ENCODE peak calls at places on chromosome 18, in ten cellular contexts. M, L, P, B, W, F, H, X, U and V are unnamed samples.

GRCh38 chr18:1302861-1303260 is 398.2 kb downstream of the ADCYAP1 start:
- DNase-seq in W (no peak), P (no peak), H (no peak), M (no peak), X (no peak), F (no peak), B (no peak), U (no peak), L (no peak), V (no peak)

GRCh38 chr18:7924616-7925015 is 357.5 kb downstream of the PTPRM start:
- DNase-seq in W (no peak), X (no peak), B (no peak), U (no peak), H (peak), L (no peak), P (no peak), F (no peak), M (no peak), V (no peak)

GRCh38 chr18:63823516-63824219 is 48.5 kb downstream of the SERPINB7 start:
- DNase-seq in B (peak), F (peak), X (no peak), H (peak), W (peak), M (peak), L (no peak), U (peak), P (peak), V (peak)

GRCh38 chr18:74203811-74204210 is 55.5 kb downstream of the TIMM21 start:
- DNase-seq in X (no peak), L (no peak), P (no peak), M (no peak), F (no peak), U (no peak), B (no peak), W (no peak), H (no peak), V (no peak)

GRCh38 chr18:13661779-13662271 is 64.5 kb downstream of the FAM210A start:
- DNase-seq in M (no peak), U (no peak), P (no peak), W (no peak), H (peak), X (no peak), F (no peak), L (no peak), B (no peak), V (no peak)

GRCh38 chr18:53416985-53417384 is 807.5 kb downstream of the MBD2 start:
- DNase-seq in L (no peak), H (no peak), X (no peak), F (peak), U (no peak), P (no peak), M (no peak), W (no peak), B (no peak), V (no peak)

GRCh38 chr18:46278481-46279465 is 174.6 kb downstream of the HAUS1 start:
- DNase-seq in B (no peak), F (no peak), W (no peak), L (no peak), X (no peak), H (peak), U (no peak), M (no peak), P (no peak), V (no peak)

GRCh38 chr18:46712406-46712805 is 44.4 kb downstream of the ST8SIA5 start:
- DNase-seq in F (no peak), X (no peak), U (no peak), P (no peak), H (peak), L (no peak), B (no peak), M (no peak), W (no peak), V (no peak)

GRCh38 chr18:25743661-25744151 is 346.7 kb downstream of the SS18 start:
- DNase-seq in W (no peak), X (no peak), M (no peak), U (no peak), L (no peak), F (peak), B (no peak), P (no peak), H (no peak), V (no peak)

GRCh38 chr18:9362869-9363268 is 28.3 kb downstream of the TWSG1 start:
- DNase-seq in F (no peak), M (no peak), X (no peak), H (no peak), B (no peak), W (no peak), L (no peak), U (no peak), P (no peak), V (no peak)

GRCh38 chr18:39801848-39802247 is 2153.2 kb upstream of the PIK3C3 start:
- DNase-seq in L (no peak), X (no peak), H (no peak), U (no peak), W (no peak), M (no peak), F (no peak), P (no peak), B (no peak), V (no peak)

GRCh38 chr18:14768241-14768640 is 20.3 kb downstream of the ANKRD30B start:
- DNase-seq in M (no peak), X (no peak), L (no peak), H (no peak), B (no peak), P (no peak), F (no peak), U (no peak), W (no peak), V (no peak)

GRCh38 chr18:58213931-58214431 is 170.0 kb downstream of the NEDD4L start:
- DNase-seq in B (no peak), M (no peak), F (no peak), U (no peak), P (no peak), W (no peak), H (no peak), X (no peak), L (no peak), V (no peak)

GRCh38 chr18:27428120-27428519 is 243.0 kb upstream of the CHST9 start:
- DNase-seq in L (no peak), B (no peak), W (no peak), U (no peak), H (no peak), X (no peak), P (no peak), M (no peak), F (peak), V (peak)

GRCh38 chr18:26008619-26009018 is 81.8 kb downstream of the SS18 start:
- DNase-seq in L (no peak), W (no peak), H (no peak), U (no peak), F (no peak), P (no peak), M (no peak), X (no peak), B (no peak), V (no peak)

GRCh38 chr18:21264651-21265050 is 22.6 kb downstream of the GREB1L start:
- DNase-seq in X (no peak), H (peak), U (no peak), P (no peak), M (no peak), F (no peak), W (no peak), B (no peak), L (no peak), V (peak)

GRCh38 chr18:43236921-43237320 is 40.4 kb downstream of the SYT4 start:
- DNase-seq in H (peak), W (no peak), M (no peak), F (peak), L (no peak), P (no peak), U (no peak), X (no peak), B (no peak), V (no peak)

GRCh38 chr18:55096261-55097026 is 137.2 kb upstream of the CCDC68 start:
- DNase-seq in H (peak), P (peak), M (no peak), X (no peak), B (no peak), W (peak), F (peak), U (peak), L (no peak), V (peak)

GRCh38 chr18:74419761-74420160 is 37.3 kb downstream of the DIPK1C start:
- DNase-seq in H (no peak), B (no peak), P (no peak), F (no peak), M (no peak), W (no peak), L (no peak), U (no peak), X (no peak), V (no peak)

GRCh38 chr18:23283933-23284430 is 148.7 kb downstream of the CABLES1 start:
- DNase-seq in P (no peak), X (no peak), B (no peak), U (peak), L (no peak), F (peak), M (no peak), H (peak), W (no peak), V (peak)

GRCh38 chr18:58612239-58613055 is 16.4 kb downstream of the ALPK2 start:
- DNase-seq in P (no peak), F (no peak), W (no peak), H (no peak), U (no peak), X (no peak), M (no peak), L (no peak), B (no peak), V (no peak)

GRCh38 chr18:4405965-4406364 is 49.1 kb downstream of the DLGAP1 start:
- DNase-seq in L (no peak), F (peak), U (peak), P (no peak), W (no peak), B (no peak), M (no peak), H (no peak), X (no peak), V (no peak)

GRCh38 chr18:42340423-42341009 is 385.5 kb downstream of the PIK3C3 start:
- DNase-seq in U (no peak), P (no peak), M (no peak), W (no peak), X (no peak), F (no peak), H (no peak), L (no peak), B (no peak), V (no peak)

GRCh38 chr18:7480853-7481252 is 86.3 kb upstream of the PTPRM start:
- DNase-seq in X (no peak), M (no peak), F (no peak), B (no peak), W (no peak), H (no peak), L (no peak), P (no peak), U (no peak), V (no peak)

GRCh38 chr18:44601447-44601846 is 79.2 kb upstream of the SETBP1 start:
- DNase-seq in U (no peak), F (no peak), H (peak), X (no peak), W (no peak), L (no peak), B (no peak), M (no peak), P (no peak), V (no peak)

GRCh38 chr18:23053756-23054457 is 81.4 kb upstream of the CABLES1 start:
- DNase-seq in W (peak), H (peak), L (no peak), B (no peak), X (no peak), U (no peak), P (no peak), M (peak), F (peak), V (peak)

GRCh38 chr18:38751211-38751610 is 1185.6 kb upstream of the CELF4 start:
- DNase-seq in H (no peak), B (no peak), L (no peak), W (no peak), U (no peak), P (no peak), F (no peak), M (no peak), X (no peak), V (no peak)

GRCh38 chr18:23155537-23155936 is 20.3 kb downstream of the CABLES1 start:
- DNase-seq in L (no peak), M (no peak), H (no peak), B (no peak), W (no peak), X (no peak), P (no peak), F (peak), U (no peak), V (no peak)

GRCh38 chr18:38198956-38199355 is 633.4 kb upstream of the CELF4 start:
- DNase-seq in X (no peak), P (no peak), F (peak), H (no peak), W (no peak), B (no peak), U (no peak), M (no peak), L (no peak), V (no peak)

GRCh38 chr18:11553098-11553940 is 56.1 kb upstream of the SLC35G4 start:
- DNase-seq in F (peak), U (peak), P (peak), M (peak), L (no peak), H (peak), X (no peak), W (peak), B (no peak), V (peak)

GRCh38 chr18:25298853-25299274 is 53.1 kb downstream of the ZNF521 start:
- DNase-seq in B (peak), H (peak), X (no peak), L (no peak), U (no peak), F (no peak), P (no peak), M (no peak), W (no peak), V (peak)

GRCh38 chr18:23451491-23451890 is 1.6 kb upstream of the RIOK3 start:
- DNase-seq in M (no peak), F (no peak), H (no peak), B (no peak), X (no peak), L (no peak), P (no peak), W (no peak), U (peak), V (no peak)

GRCh38 chr18:22005191-22005824 is 164.1 kb upstream of the GATA6 start:
- DNase-seq in B (no peak), X (no peak), H (no peak), L (peak), W (no peak), F (no peak), M (no peak), P (no peak), U (no peak), V (no peak)

GRCh38 chr18:75809392-75809791 is 381.9 kb upstream of the SMIM21 start:
- DNase-seq in P (peak), L (no peak), H (no peak), U (no peak), W (no peak), B (no peak), M (no peak), F (no peak), X (no peak), V (no peak)

DNA sequence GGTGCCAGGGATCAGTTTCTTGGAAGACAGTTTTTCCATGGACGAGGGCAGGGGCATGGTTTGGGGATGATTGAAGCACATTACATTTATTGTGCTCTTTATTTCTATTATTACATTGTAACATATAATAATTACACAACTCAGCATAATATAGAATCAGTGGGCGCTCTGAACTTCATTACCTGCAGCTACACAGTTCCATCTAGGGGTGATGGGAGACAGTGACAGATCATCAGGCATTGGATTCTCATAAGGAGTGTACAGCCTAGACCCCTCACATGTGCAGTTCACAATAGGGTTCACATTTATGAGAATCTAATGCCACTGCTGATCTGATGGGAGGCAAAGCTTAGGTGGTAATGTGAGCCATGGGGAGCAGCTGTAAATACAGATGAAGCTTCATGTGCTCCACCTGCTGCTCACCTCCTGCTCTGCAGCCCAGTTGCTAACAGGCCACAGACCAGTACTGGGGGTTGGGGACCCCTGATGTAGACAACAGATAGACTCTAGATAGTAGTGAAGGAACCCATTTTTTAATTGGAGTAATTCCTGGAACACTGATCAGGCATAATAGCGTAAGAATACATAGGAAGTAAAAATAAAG is 41.5 kb upstream of the MC4R start:
- DNase-seq in H (peak), B (no peak), X (no peak), L (no peak), M (no peak), U (peak), F (peak), P (no peak), W (no peak), V (peak)
- TF ChIP-seq CTCF in H (peak), B (no peak), X (no peak), L (no peak), M (peak), U (peak), F (peak), P (no peak), W (peak), V (peak)

GRCh38 chr18:61893971-61894750 is 1.4 kb upstream of the RNF152 start:
- DNase-seq in H (peak), U (peak), X (peak), P (peak), B (peak), M (peak), L (peak), W (peak), F (peak), V (peak)
- TF ChIP-seq CTCF in H (peak), U (peak), X (no peak), P (no peak), B (peak), M (peak), L (no peak), W (no peak), F (no peak), V (no peak)

GRCh38 chr18:79510731-79511141 is 115.0 kb downstream of the NFATC1 start:
- DNase-seq in L (peak), F (peak), U (no peak), M (no peak), W (no peak), H (no peak), P (no peak), X (peak), B (no peak), V (no peak)

GRCh38 chr18:79510046-79510685 is 114.4 kb downstream of the NFATC1 start:
- DNase-seq in W (no peak), B (no peak), M (no peak), H (no peak), U (no peak), F (peak), X (peak), P (no peak), L (peak), V (no peak)

GRCh38 chr18:79507546-79508480 is 112.1 kb downstream of the NFATC1 start:
- DNase-seq in H (peak), U (no peak), P (peak), B (peak), W (no peak), F (no peak), L (peak), M (no peak), X (peak), V (no peak)

GRCh38 chr18:79508565-79509535 is 113.1 kb downstream of the NFATC1 start:
- DNase-seq in U (no peak), F (no peak), B (no peak), W (no peak), P (no peak), M (no peak), L (peak), H (no peak), X (peak), V (no peak)

DNA sequence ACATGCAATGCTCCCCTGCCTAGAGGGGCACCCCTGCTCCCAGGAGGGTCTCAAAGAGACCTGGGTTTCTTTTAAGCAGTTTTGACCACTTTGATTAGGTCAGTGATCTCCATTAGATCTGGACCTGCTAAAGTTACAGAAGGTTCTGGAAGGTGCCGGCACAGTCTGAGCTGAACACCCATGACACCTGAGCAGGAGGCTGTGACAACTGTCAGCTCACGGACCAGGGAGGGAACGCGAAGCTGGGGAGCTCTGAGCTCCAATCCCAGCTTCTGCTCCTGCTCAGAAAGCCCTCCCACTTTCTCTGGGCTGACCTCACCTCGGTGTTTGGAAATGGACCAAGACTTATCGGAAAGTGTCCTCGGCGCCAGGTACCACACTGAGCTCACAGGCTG is 113.8 kb downstream of the NFATC1 start:
- DNase-seq in X (peak), P (no peak), H (no peak), F (no peak), W (no peak), B (no peak), U (no peak), L (peak), M (no peak), V (no peak)
- TF ChIP-seq CTCF in X (no peak), P (no peak), H (no peak), F (no peak), W (no peak), B (no peak), U (no peak), L (no peak), M (no peak), V (no peak)

GRCh38 chr18:31656754-31657153 is 27.6 kb downstream of the B4GALT6 start:
- DNase-seq in W (no peak), F (no peak), L (no peak), X (no peak), U (peak), B (no peak), P (no peak), H (no peak), M (no peak), V (no peak)
- TF ChIP-seq CTCF in W (no peak), F (no peak), L (no peak), X (no peak), U (no peak), B (no peak), P (no peak), H (no peak), M (no peak), V (no peak)

GRCh38 chr18:6219116-6219717 is 195.5 kb downstream of the L3MBTL4 start:
- DNase-seq in B (no peak), M (peak), W (peak), U (peak), L (no peak), P (no peak), X (no peak), H (peak), F (peak), V (no peak)
- TF ChIP-seq CTCF in B (peak), M (peak), W (peak), U (peak), L (peak), P (no peak), X (no peak), H (peak), F (peak), V (no peak)

GRCh38 chr18:50069422-50069821 is 125.5 kb downstream of the MYO5B start:
- DNase-seq in B (no peak), P (no peak), H (no peak), M (no peak), L (no peak), X (no peak), F (no peak), W (no peak), U (no peak), V (no peak)
- TF ChIP-seq CTCF in B (no peak), P (no peak), H (no peak), M (no peak), L (no peak), X (no peak), F (no peak), W (no peak), U (no peak), V (no peak)

GRCh38 chr18:48419268-48420022 is 10.3 kb upstream of the ZBTB7C start:
- DNase-seq in B (no peak), W (no peak), P (no peak), X (no peak), H (no peak), U (no peak), F (peak), L (no peak), M (no peak), V (no peak)
- TF ChIP-seq CTCF in B (no peak), W (no peak), P (no peak), X (no peak), H (no peak), U (no peak), F (peak), L (no peak), M (no peak), V (no peak)

GRCh38 chr18:3186678-3187658 is 32.8 kb downstream of the MYOM1 start:
- DNase-seq in W (peak), X (no peak), P (no peak), U (no peak), L (no peak), B (no peak), F (no peak), M (no peak), H (peak), V (peak)
- TF ChIP-seq CTCF in W (no peak), X (no peak), P (no peak), U (no peak), L (no peak), B (peak), F (peak), M (no peak), H (peak), V (no peak)